ENCODE peak calls at places on chromosomes 1 and 21, in four cellular contexts. G is HL-60, U is AG04450, T is OCI-LY7. M is an unnamed sample.

GRCh38 chr1:72498393-72498792 is 216.1 kb upstream of the NEGR1 start:
- DNase-seq in G (no peak), U (no peak), T (no peak), M (no peak)

GRCh38 chr1:234559152-234559916 is 50.6 kb downstream of the IRF2BP2 start:
- DNase-seq in G (no peak), U (no peak), T (no peak), M (no peak)

GRCh38 chr1:212218911-212219310 is 66.3 kb upstream of the PPP2R5A start:
- DNase-seq in G (no peak), U (peak; percentile 77), T (peak; percentile 36), M (no peak)

GRCh38 chr21:45363921-45364463 is 41.0 kb upstream of the COL18A1 start:
- DNase-seq in G (peak; percentile 15), U (peak; percentile 96), T (no peak), M (no peak)

GRCh38 chr1:155085504-155086181 is 7.0 kb downstream of the EFNA3 start:
- DNase-seq in G (no peak), U (no peak), T (peak; percentile 67), M (no peak)

GRCh38 chr1:235552146-235552716 is 48.0 kb upstream of the B3GALNT2 start:
- DNase-seq in G (no peak), U (no peak), T (no peak), M (no peak)

GRCh38 chr1:17405898-17406759 is 33.3 kb downstream of the RCC2 start:
- DNase-seq in G (no peak), U (peak; percentile 8), T (peak; percentile 53), M (peak; percentile 75)

GRCh38 chr21:46394819-46395152 is 63.9 kb upstream of the DIP2A start:
- DNase-seq in G (no peak), U (no peak), T (no peak), M (no peak)

GRCh38 chr1:158101944-158102343 is 78.8 kb upstream of the CD1D start:
- DNase-seq in G (no peak), U (no peak), T (no peak), M (no peak)

GRCh38 chr1:94527447-94528031 is 14.0 kb downstream of the F3 start:
- DNase-seq in G (no peak), U (no peak), T (no peak), M (no peak)

GRCh38 chr1:92653605-92654381 is 131.1 kb downstream of the EVI5 start:
- DNase-seq in G (no peak), U (no peak), T (no peak), M (no peak)
- H3K4me3 ChIP-seq in G (no peak overlapping the region), U (no peak overlapping the region), T (no peak overlapping the region), M (no peak overlapping the region)

DNA sequence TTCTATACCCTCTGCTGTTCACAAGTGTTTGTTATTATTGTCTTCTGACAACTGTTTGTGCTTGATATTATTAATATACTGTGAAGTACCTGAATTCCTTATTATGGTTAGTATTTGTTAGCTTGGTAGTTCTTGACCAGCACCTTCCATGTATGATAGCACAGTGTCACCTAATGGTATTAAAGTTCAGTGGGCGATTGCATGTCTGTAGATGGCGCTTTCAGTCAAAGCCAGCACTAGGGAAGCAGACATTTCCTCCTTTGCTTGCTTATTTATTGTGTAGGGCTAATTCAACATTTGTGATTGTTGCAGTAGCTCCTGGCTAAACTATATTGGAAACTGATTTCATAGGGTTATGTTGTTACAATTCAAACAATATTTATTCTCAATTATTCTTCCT is 218.0 kb downstream of the ZP4 start:
- DNase-seq in G (no peak), U (no peak), T (peak; percentile 1), M (no peak)
- TF ChIP-seq CTCF in G (no peak), U (no peak), T (peak; percentile 59), M (no peak)

GRCh38 chr1:66298427-66298826 is 235.5 kb upstream of the SGIP1 start:
- DNase-seq in G (no peak), U (no peak), T (no peak), M (no peak)

GRCh38 chr1:66300280-66300973 is 233.5 kb upstream of the SGIP1 start:
- DNase-seq in G (no peak), U (no peak), T (no peak), M (no peak)

GRCh38 chr1:66302184-66302742 is 231.7 kb upstream of the SGIP1 start:
- DNase-seq in G (no peak), U (no peak), T (no peak), M (no peak)

GRCh38 chr1:66302810-66303209 is 231.1 kb upstream of the SGIP1 start:
- DNase-seq in G (no peak), U (no peak), T (no peak), M (no peak)

GRCh38 chr1:66300986-66301451 is 232.9 kb upstream of the SGIP1 start:
- DNase-seq in G (no peak), U (no peak), T (no peak), M (no peak)
- H3K27ac ChIP-seq in G (no peak overlapping the region), U (no peak overlapping the region), T (no peak overlapping the region), M (peak overlapping the region; percentile 47)

GRCh38 chr1:21346304-21347071 is 56.2 kb upstream of the ECE1 start:
- DNase-seq in G (no peak), U (no peak), T (no peak), M (no peak)
- H3K4me3 ChIP-seq in G (no peak overlapping the region), U (peak overlapping the region; percentile 86), T (peak overlapping the region; percentile 76), M (peak overlapping the region; percentile 76)

GRCh38 chr1:52748119-52748518 is 21.9 kb downstream of the ZYG11B start:
- DNase-seq in G (no peak), U (no peak), T (peak; percentile 16), M (no peak)
- TF ChIP-seq CTCF in G (no peak), U (peak; percentile 17), T (peak; percentile 74), M (peak; percentile 28)